ENCODE peak calls at places on chromosomes 6 and 20, in six cellular contexts. E is ACHN, O is NCI-H146, K is hippocampal formation, H is stomach, V is MV-4-11. X is an unnamed sample.

GRCh38 chr6:17986656-17987575 is 519 bp downstream of the KIF13A start:
- DNase-seq in E (peak), O (peak), K (peak), H (peak), V (no peak), X (peak)

GRCh38 chr20:47795214-47795667 is 10.0 kb upstream of the SULF2 start:
- DNase-seq in E (peak), O (no peak), K (no peak), H (no peak), V (peak), X (no peak)

GRCh38 chr6:57198926-57199636 is 23.0 kb downstream of the RAB23 start:
- DNase-seq in E (no peak), O (no peak), K (no peak), H (no peak), V (no peak), X (no peak)

GRCh38 chr6:154901856-154902552 is 93.1 kb upstream of the TIAM2 start:
- DNase-seq in E (no peak), O (no peak), K (peak), H (no peak), V (no peak), X (no peak)

GRCh38 chr6:35328108-35328723 is 14.1 kb upstream of the PPARD start:
- DNase-seq in E (no peak), O (no peak), K (no peak), H (no peak), V (no peak), X (no peak)

GRCh38 chr6:4743026-4743425 is 33.2 kb upstream of the CDYL start:
- DNase-seq in E (no peak), O (no peak), K (no peak), H (no peak), V (no peak), X (no peak)

GRCh38 chr20:36606171-36607116 is 865 bp downstream of the RAB5IF start:
- DNase-seq in E (peak), O (peak), K (no peak), H (peak), V (peak), X (peak)

GRCh38 chr6:116866281-116866871 is 10.7 kb upstream of the RFX6 start:
- DNase-seq in E (peak), O (no peak), K (no peak), H (no peak), V (no peak), X (no peak)

GRCh38 chr6:23202207-23202606 is 632.8 kb downstream of the HDGFL1 start:
- DNase-seq in E (no peak), O (no peak), K (no peak), H (no peak), V (no peak), X (no peak)

GRCh38 chr20:18513208-18513607 is 5.5 kb downstream of the SEC23B start:
- DNase-seq in E (no peak), O (no peak), K (no peak), H (no peak), V (peak), X (no peak)

GRCh38 chr6:37830225-37830624 is 10.7 kb downstream of the ZFAND3 start:
- DNase-seq in E (no peak), O (no peak), K (no peak), H (no peak), V (no peak), X (no peak)

GRCh38 chr6:38012573-38012972 is 193.0 kb downstream of the ZFAND3 start:
- DNase-seq in E (peak), O (peak), K (no peak), H (no peak), V (peak), X (peak)

GRCh38 chr6:81751388-81752083 is 945 bp downstream of the TENT5A start:
- DNase-seq in E (no peak), O (peak), K (peak), H (peak), V (peak), X (no peak)

GRCh38 chr6:25186919-25187318 is 92.3 kb upstream of the CARMIL1 start:
- DNase-seq in E (no peak), O (no peak), K (no peak), H (no peak), V (no peak), X (no peak)

GRCh38 chr20:41173791-41174341 is 36.5 kb downstream of the PLCG1 start:
- DNase-seq in E (no peak), O (no peak), K (no peak), H (peak), V (no peak), X (no peak)

GRCh38 chr6:30770164-30770563 is 25.8 kb upstream of the IER3 start:
- DNase-seq in E (no peak), O (no peak), K (no peak), H (no peak), V (no peak), X (no peak)

GRCh38 chr20:8082025-8082424 is 50.0 kb upstream of the PLCB1 start:
- DNase-seq in E (no peak), O (no peak), K (no peak), H (no peak), V (no peak), X (peak)

GRCh38 chr6:47713200-47713599 is 14.8 kb downstream of the ADGRF4 start:
- DNase-seq in E (no peak), O (no peak), K (no peak), H (no peak), V (no peak), X (no peak)

GRCh38 chr20:35306931-35307517 is 14.8 kb upstream of the FAM83C start:
- DNase-seq in E (peak), O (peak), K (no peak), H (peak), V (peak), X (peak)

GRCh38 chr20:51172558-51173428 is 149.9 kb upstream of the KCNG1 start:
- DNase-seq in E (no peak), O (no peak), K (no peak), H (no peak), V (no peak), X (no peak)

GRCh38 chr6:20757761-20758160 is 223.5 kb downstream of the CDKAL1 start:
- DNase-seq in E (peak), O (peak), K (no peak), H (no peak), V (no peak), X (no peak)

GRCh38 chr20:58447733-58448391 is 58.8 kb downstream of the VAPB start:
- DNase-seq in E (peak), O (peak), K (no peak), H (peak), V (peak), X (peak)

GRCh38 chr6:10507298-10507697 is 13.9 kb upstream of the GCNT2 start:
- DNase-seq in E (no peak), O (no peak), K (no peak), H (no peak), V (no peak), X (no peak)

GRCh38 chr6:66508433-66508832 is 801.4 kb upstream of the EYS start:
- DNase-seq in E (no peak), O (no peak), K (no peak), H (no peak), V (peak), X (no peak)

GRCh38 chr6:152496731-152497130 is 140.4 kb downstream of the SYNE1 start:
- DNase-seq in E (no peak), O (no peak), K (no peak), H (no peak), V (no peak), X (no peak)

X was measured in Kasumi-1.